ENCODE peak calls at places on chromosome 18, in five cellular contexts. E is neural progenitor cell, D is IMR-90, T is colonic mucosa, K is epithelial cell of esophagus. I is an unnamed sample.

GRCh38 chr18:36187826-36188721 is 777 bp downstream of the MOCOS start:
- DNase-seq in T (peak; percentile 40), D (peak; percentile 19), K (peak; percentile 53), E (peak; percentile 23), I (peak; percentile 57)

GRCh38 chr18:62634991-62635630 is 80.2 kb upstream of the PHLPP1 start:
- DNase-seq in E (no peak), K (peak; percentile 93), D (no peak), T (no peak), I (no peak)

GRCh38 chr18:29912351-29912750 is 1130.2 kb downstream of the DSC3 start:
- DNase-seq in D (no peak), E (no peak), K (no peak), T (no peak), I (no peak)

GRCh38 chr18:33184178-33184577 is 256.3 kb downstream of the CCDC178 start:
- DNase-seq in D (no peak), E (no peak), T (no peak), K (peak; percentile 34), I (no peak)

GRCh38 chr18:6058941-6059340 is 163.6 kb upstream of the TMEM200C start:
- DNase-seq in K (no peak), E (peak; percentile 61), T (no peak), D (peak; percentile 84), I (no peak)

GRCh38 chr18:79898952-79899608 is 52.4 kb downstream of the SLC66A2 start:
- DNase-seq in E (no peak), K (no peak), D (no peak), T (no peak), I (no peak)

GRCh38 chr18:55634545-55634944 is 46.6 kb upstream of the TCF4 start:
- DNase-seq in E (no peak), T (no peak), D (peak; percentile 84), K (peak; percentile 88), I (no peak)

GRCh38 chr18:23673725-23674124 is 11.0 kb upstream of the ANKRD29 start:
- DNase-seq in T (no peak), K (peak; percentile 86), E (no peak), D (no peak), I (no peak)

GRCh38 chr18:23069481-23069880 is 65.8 kb upstream of the CABLES1 start:
- DNase-seq in D (no peak), E (no peak), K (no peak), T (no peak), I (no peak)

GRCh38 chr18:21456428-21457178 is 143.9 kb downstream of the ESCO1 start:
- DNase-seq in D (no peak), E (no peak), T (no peak), K (no peak), I (no peak)

GRCh38 chr18:25284861-25285574 is 66.9 kb downstream of the ZNF521 start:
- DNase-seq in K (no peak), D (peak; percentile 41), E (peak; percentile 39), T (no peak), I (peak; percentile 65)

GRCh38 chr18:446941-447560 is 53.5 kb downstream of the COLEC12 start:
- DNase-seq in D (peak; percentile 57), T (no peak), K (no peak), E (no peak), I (no peak)

GRCh38 chr18:28175047-28175929 is 1.6 kb downstream of the CDH2 start:
- DNase-seq in K (peak; percentile 41), T (no peak), D (peak; percentile 42), E (peak; percentile 88), I (no peak)

GRCh38 chr18:48942554-48943261 is 8.1 kb downstream of the SMAD7 start:
- DNase-seq in T (no peak), D (peak; percentile 92), K (peak; percentile 92), E (no peak), I (no peak)

GRCh38 chr18:68608861-68609465 is 105.9 kb downstream of the TMX3 start:
- DNase-seq in T (no peak), D (no peak), K (no peak), E (no peak), I (no peak)

GRCh38 chr18:26083099-26083498 is 7.3 kb downstream of the SS18 start:
- DNase-seq in E (no peak), K (peak; percentile 35), D (no peak), T (no peak), I (no peak)

GRCh38 chr18:71012789-71013188 is 723.9 kb downstream of the SOCS6 start:
- DNase-seq in K (no peak), T (no peak), E (no peak), D (no peak), I (no peak)

GRCh38 chr18:79006106-79006795 is 26.6 kb downstream of the SALL3 start:
- DNase-seq in E (no peak), T (no peak), K (no peak), D (no peak), I (no peak)

GRCh38 chr18:7388752-7389151 is 157.9 kb downstream of the LRRC30 start:
- DNase-seq in K (no peak), T (no peak), D (no peak), E (peak; percentile 58), I (no peak)

GRCh38 chr18:43129946-43130523 is 14.6 kb upstream of the RIT2 start:
- DNase-seq in D (no peak), E (no peak), K (no peak), T (no peak), I (no peak)

GRCh38 chr18:36299010-36299409 is 1.5 kb downstream of the FHOD3 start:
- DNase-seq in T (no peak), K (no peak), D (no peak), E (no peak), I (no peak)

GRCh38 chr18:70047931-70048603 is 100.4 kb upstream of the CD226 start:
- DNase-seq in K (peak; percentile 84), T (no peak), D (peak; percentile 36), E (no peak), I (peak; percentile 1)

GRCh38 chr18:61612517-61612916 is 279.3 kb downstream of the CDH20 start:
- DNase-seq in K (no peak), T (no peak), E (no peak), D (no peak), I (no peak)

GRCh38 chr18:33369711-33370449 is 70.6 kb downstream of the CCDC178 start:
- DNase-seq in K (peak; percentile 66), E (no peak), T (no peak), D (no peak), I (no peak)

GRCh38 chr18:80171190-80171872 is 62.3 kb downstream of the ADNP2 start:
- DNase-seq in T (peak; percentile 55), D (peak; percentile 69), K (peak; percentile 54), E (peak; percentile 65), I (no peak)

GRCh38 chr18:80251700-80252099 is 4.4 kb upstream of the PARD6G start:
- DNase-seq in D (no peak), K (no peak), T (no peak), E (no peak), I (no peak)

GRCh38 chr18:48838166-48838775 is 112.5 kb downstream of the SMAD7 start:
- DNase-seq in E (no peak), D (no peak), T (no peak), K (no peak), I (no peak)

GRCh38 chr18:111292-112014 is 46.9 kb upstream of the USP14 start:
- DNase-seq in K (peak; percentile 80), E (peak; percentile 82), T (peak; percentile 62), D (peak; percentile 40), I (no peak)

GRCh38 chr18:48928787-48929186 is 22.0 kb downstream of the SMAD7 start:
- DNase-seq in K (peak; percentile 76), E (peak; percentile 35), D (peak; percentile 42), T (peak; percentile 78), I (no peak)

GRCh38 chr18:22348521-22349316 is 69.0 kb downstream of the CTAGE1 start:
- DNase-seq in K (peak; percentile 61), D (peak; percentile 42), E (peak; percentile 68), T (peak; percentile 74), I (peak; percentile 49)

GRCh38 chr18:51135361-51135760 is 62.1 kb downstream of the MEX3C start:
- DNase-seq in D (peak; percentile 35), K (peak; percentile 96), T (no peak), E (no peak), I (peak; percentile 7)

GRCh38 chr18:51132256-51132935 is 65.1 kb downstream of the MEX3C start:
- DNase-seq in T (no peak), E (no peak), K (no peak), D (no peak), I (no peak)

GRCh38 chr18:51135795-51136194 is 61.7 kb downstream of the MEX3C start:
- DNase-seq in K (peak; percentile 26), T (no peak), D (no peak), E (no peak), I (no peak)

GRCh38 chr18:51134721-51135120 is 62.8 kb downstream of the MEX3C start:
- DNase-seq in D (no peak), K (peak; percentile 20), T (no peak), E (no peak), I (no peak)

DNA sequence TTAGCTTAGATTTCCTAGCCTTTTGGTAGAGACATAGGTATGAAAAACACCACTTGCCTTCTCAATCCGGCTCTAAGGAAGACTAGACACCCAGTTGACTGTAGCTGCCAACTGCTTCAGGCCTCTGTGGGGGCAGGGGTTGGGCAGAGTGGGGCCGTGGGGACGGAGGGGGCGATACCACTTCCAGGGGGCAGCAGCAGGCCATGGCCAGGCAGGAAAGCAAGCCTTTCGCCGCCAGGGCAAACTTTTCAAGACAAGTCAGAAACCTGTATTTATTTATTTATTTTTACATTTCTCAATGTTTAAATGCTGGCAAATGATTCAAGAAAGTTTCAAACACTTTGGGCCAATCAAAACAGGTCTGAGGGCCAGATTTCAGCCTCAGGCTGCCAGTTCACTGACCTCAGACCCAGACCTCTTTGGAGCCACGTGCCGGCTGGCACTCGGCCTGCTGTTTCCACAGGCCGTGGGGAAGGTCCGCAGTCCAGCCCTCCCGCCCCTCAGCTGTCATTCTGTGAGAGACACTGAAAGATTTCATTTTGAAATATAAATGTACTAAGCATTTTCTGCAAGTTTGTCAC is 63.8 kb downstream of the MEX3C start:
- DNase-seq in E (no peak), T (no peak), D (no peak), K (peak; percentile 5), I (no peak)
- TF ChIP-seq CTCF in E (no peak), T (no peak), D (no peak), K (no peak), I (no peak)

GRCh38 chr18:47261902-47262301 is 10.4 kb upstream of the SKOR2 start:
- DNase-seq in T (no peak), E (peak; percentile 7), D (no peak), K (no peak), I (no peak)

GRCh38 chr18:47262397-47263196 is 11.1 kb upstream of the SKOR2 start:
- DNase-seq in D (no peak), K (no peak), E (peak; percentile 33), T (no peak), I (no peak)

GRCh38 chr18:47260138-47260923 is 8.9 kb upstream of the SKOR2 start:
- DNase-seq in D (peak; percentile 14), K (peak; percentile 66), T (peak; percentile 62), E (peak; percentile 93), I (no peak)

GRCh38 chr18:47263197-47263827 is 11.9 kb upstream of the SKOR2 start:
- DNase-seq in D (no peak), K (no peak), T (no peak), E (peak; percentile 83), I (no peak)

GRCh38 chr18:47260924-47261701 is 9.7 kb upstream of the SKOR2 start:
- DNase-seq in D (no peak), T (no peak), K (no peak), E (peak; percentile 54), I (no peak)
- TF ChIP-seq CTCF in D (no peak), T (no peak), K (no peak), E (peak; percentile 53), I (no peak)

GRCh38 chr18:31687529-31687928 is 3.1 kb upstream of the B4GALT6 start:
- DNase-seq in D (no peak), T (no peak), E (no peak), K (no peak), I (no peak)
- TF ChIP-seq CTCF in D (peak; percentile 4), T (no peak), E (peak; percentile 10), K (no peak), I (no peak)

GRCh38 chr18:40019797-40020392 is 1935.1 kb upstream of the PIK3C3 start:
- DNase-seq in K (peak; percentile 15), D (no peak), E (no peak), T (no peak), I (no peak)
- TF ChIP-seq CTCF in K (peak; percentile 14), D (no peak), E (no peak), T (no peak), I (no peak)

I was measured in AG09319.